ENCODE peak calls at places on chromosomes 5 and 9, in nine cellular contexts. One of them, this sample, is unnamed.

GRCh38 chr9:107856633-107857032 is 367.1 kb upstream of the KLF4 start:
- DNase-seq in activated naive CD4-positive, alpha-beta T cell treated with anti-CD3 and anti-CD28 coated beads, Interleukin-2, amount 10 ng/mL, durations not matched to agents 7 days and 5 days: no peak
- DNase-seq in non-pigmented ciliary epithelial cell: no peak
- DNase-seq in AG09319: no peak
- DNase-seq in HTR-8/SVneo: no peak
- DNase-seq in nucleus accumbens: no peak
- DNase-seq in heart left ventricle: no peak
- DNase-seq in AG10803: no peak
- DNase-seq in IMR-90: no peak
- DNase-seq in this sample: no peak

GRCh38 chr9:109387206-109387605 is 66.3 kb upstream of the EPB41L4B start:
- DNase-seq in activated naive CD4-positive, alpha-beta T cell treated with anti-CD3 and anti-CD28 coated beads, Interleukin-2, amount 10 ng/mL, durations not matched to agents 7 days and 5 days: no peak
- DNase-seq in non-pigmented ciliary epithelial cell: no peak
- DNase-seq in heart left ventricle: no peak
- DNase-seq in nucleus accumbens: no peak
- DNase-seq in AG10803: no peak
- DNase-seq in IMR-90: no peak
- DNase-seq in HTR-8/SVneo: no peak
- DNase-seq in AG09319: no peak
- DNase-seq in this sample: no peak

GRCh38 chr9:129398101-129398795 is 220.2 kb upstream of the IER5L start:
- DNase-seq in HTR-8/SVneo: no peak
- DNase-seq in nucleus accumbens: no peak
- DNase-seq in IMR-90: no peak
- DNase-seq in AG09319: no peak
- DNase-seq in non-pigmented ciliary epithelial cell: no peak
- DNase-seq in activated naive CD4-positive, alpha-beta T cell treated with anti-CD3 and anti-CD28 coated beads, Interleukin-2, amount 10 ng/mL, durations not matched to agents 7 days and 5 days: no peak
- DNase-seq in AG10803: no peak
- DNase-seq in heart left ventricle: no peak
- DNase-seq in this sample: no peak

GRCh38 chr5:137022725-137023124 is 476.4 kb downstream of the SPOCK1 start:
- DNase-seq in AG09319: no peak
- DNase-seq in heart left ventricle: no peak
- DNase-seq in non-pigmented ciliary epithelial cell: no peak
- DNase-seq in IMR-90: no peak
- DNase-seq in nucleus accumbens: no peak
- DNase-seq in activated naive CD4-positive, alpha-beta T cell treated with anti-CD3 and anti-CD28 coated beads, Interleukin-2, amount 10 ng/mL, durations not matched to agents 7 days and 5 days: no peak
- DNase-seq in HTR-8/SVneo: no peak
- DNase-seq in AG10803: no peak
- DNase-seq in this sample: no peak

GRCh38 chr5:10949856-10950630 is 189.0 kb upstream of the DAP start:
- DNase-seq in HTR-8/SVneo: no peak
- DNase-seq in non-pigmented ciliary epithelial cell: no peak
- DNase-seq in heart left ventricle: no peak
- DNase-seq in AG09319: no peak
- DNase-seq in activated naive CD4-positive, alpha-beta T cell treated with anti-CD3 and anti-CD28 coated beads, Interleukin-2, amount 10 ng/mL, durations not matched to agents 7 days and 5 days: no peak
- DNase-seq in IMR-90: no peak
- DNase-seq in nucleus accumbens: no peak
- DNase-seq in AG10803: no peak
- DNase-seq in this sample: no peak

GRCh38 chr5:153670081-153670480 is 179.6 kb downstream of the GRIA1 start:
- DNase-seq in HTR-8/SVneo: no peak
- DNase-seq in AG10803: no peak
- DNase-seq in non-pigmented ciliary epithelial cell: no peak
- DNase-seq in IMR-90: no peak
- DNase-seq in nucleus accumbens: no peak
- DNase-seq in AG09319: no peak
- DNase-seq in heart left ventricle: no peak
- DNase-seq in activated naive CD4-positive, alpha-beta T cell treated with anti-CD3 and anti-CD28 coated beads, Interleukin-2, amount 10 ng/mL, durations not matched to agents 7 days and 5 days: no peak
- DNase-seq in this sample: no peak

GRCh38 chr9:76401580-76402354 is 7.5 kb upstream of the RFK start:
- DNase-seq in IMR-90: peak; percentile 67
- DNase-seq in HTR-8/SVneo: no peak
- DNase-seq in nucleus accumbens: no peak
- DNase-seq in non-pigmented ciliary epithelial cell: no peak
- DNase-seq in AG10803: no peak
- DNase-seq in heart left ventricle: no peak
- DNase-seq in AG09319: no peak
- DNase-seq in activated naive CD4-positive, alpha-beta T cell treated with anti-CD3 and anti-CD28 coated beads, Interleukin-2, amount 10 ng/mL, durations not matched to agents 7 days and 5 days: no peak
- DNase-seq in this sample: no peak

GRCh38 chr5:140256726-140257125 is 46.2 kb downstream of the PFDN1 start:
- DNase-seq in HTR-8/SVneo: no peak
- DNase-seq in activated naive CD4-positive, alpha-beta T cell treated with anti-CD3 and anti-CD28 coated beads, Interleukin-2, amount 10 ng/mL, durations not matched to agents 7 days and 5 days: no peak
- DNase-seq in heart left ventricle: no peak
- DNase-seq in non-pigmented ciliary epithelial cell: no peak
- DNase-seq in nucleus accumbens: no peak
- DNase-seq in AG09319: no peak
- DNase-seq in IMR-90: no peak
- DNase-seq in AG10803: no peak
- DNase-seq in this sample: no peak

GRCh38 chr9:89635007-89635742 is 30.4 kb downstream of the GADD45G start:
- DNase-seq in activated naive CD4-positive, alpha-beta T cell treated with anti-CD3 and anti-CD28 coated beads, Interleukin-2, amount 10 ng/mL, durations not matched to agents 7 days and 5 days: no peak
- DNase-seq in non-pigmented ciliary epithelial cell: peak; percentile 22
- DNase-seq in HTR-8/SVneo: no peak
- DNase-seq in IMR-90: peak; percentile 40
- DNase-seq in heart left ventricle: no peak
- DNase-seq in AG10803: peak; percentile 47
- DNase-seq in nucleus accumbens: no peak
- DNase-seq in AG09319: no peak
- DNase-seq in this sample: no peak

GRCh38 chr5:8081179-8081578 is 212.2 kb downstream of the MTRR start:
- DNase-seq in heart left ventricle: no peak
- DNase-seq in AG10803: no peak
- DNase-seq in nucleus accumbens: no peak
- DNase-seq in non-pigmented ciliary epithelial cell: no peak
- DNase-seq in AG09319: no peak
- DNase-seq in activated naive CD4-positive, alpha-beta T cell treated with anti-CD3 and anti-CD28 coated beads, Interleukin-2, amount 10 ng/mL, durations not matched to agents 7 days and 5 days: no peak
- DNase-seq in IMR-90: no peak
- DNase-seq in HTR-8/SVneo: no peak
- DNase-seq in this sample: no peak

This sample was measured in HFF-Myc.